ENCODE peak calls at places on chromosomes 11 and 22, in seven cellular contexts. X, O, R, W, S, G and T are unnamed samples.

GRCh38 chr11:102323542-102324261 is 6.4 kb downstream of the BIRC3 start:
- DNase-seq in G (peak; percentile 51), X (no peak), S (no peak), R (no peak), W (peak; percentile 57), O (no peak), T (no peak)

GRCh38 chr11:63909621-63910506 is 7.1 kb downstream of the RCOR2 start:
- DNase-seq in O (no peak), G (no peak), X (no peak), S (no peak), R (no peak), W (no peak), T (no peak)

GRCh38 chr11:78649361-78650215 is 74.9 kb upstream of the NARS2 start:
- DNase-seq in S (no peak), X (no peak), O (no peak), G (no peak), W (no peak), R (no peak), T (no peak)

GRCh38 chr11:68660066-68660810 is 24.1 kb upstream of the GAL start:
- DNase-seq in X (no peak), O (no peak), R (no peak), W (no peak), G (no peak), S (no peak), T (no peak)

GRCh38 chr11:3836903-3837302 is 3.9 kb downstream of the RHOG start:
- DNase-seq in R (peak; percentile 72), O (no peak), X (no peak), W (no peak), S (no peak), G (no peak), T (peak; percentile 52)

GRCh38 chr22:38035530-38035885 is 21.7 kb upstream of the PICK1 start:
- DNase-seq in G (no peak), O (no peak), S (no peak), W (no peak), X (no peak), R (no peak), T (no peak)

GRCh38 chr22:19527861-19528417 is 3.7 kb upstream of the CLDN5 start:
- DNase-seq in X (no peak), S (no peak), R (no peak), G (peak; percentile 33), O (no peak), W (peak; percentile 25), T (peak; percentile 51)

GRCh38 chr11:35992551-35992950 is 48.7 kb downstream of the LDLRAD3 start:
- DNase-seq in S (no peak), R (no peak), O (no peak), X (no peak), G (no peak), W (no peak), T (no peak)

GRCh38 chr11:129374993-129375721 is 491 bp upstream of the BARX2 start:
- DNase-seq in G (no peak), S (no peak), O (peak; percentile 43), X (peak; percentile 62), R (no peak), W (peak; percentile 45), T (no peak)

GRCh38 chr11:65541093-65542010 is 16.5 kb downstream of the SCYL1 start:
- DNase-seq in S (no peak), W (peak; percentile 84), R (no peak), X (no peak), G (no peak), O (no peak), T (no peak)
- TF ChIP-seq CTCF in S (no peak), W (no peak), R (no peak), X (no peak), G (no peak), O (peak; percentile 8), T (peak; percentile 2)

GRCh38 chr11:72228229-72228843 is 3.8 kb downstream of the INPPL1 start:
- DNase-seq in W (no peak), R (no peak), X (no peak), G (no peak), S (no peak), O (no peak), T (peak; percentile 67)

GRCh38 chr11:72228844-72229231 is 4.3 kb downstream of the INPPL1 start:
- DNase-seq in S (no peak), X (no peak), R (no peak), O (no peak), G (no peak), W (no peak), T (no peak)

GRCh38 chr11:72230764-72231365 is 6.3 kb downstream of the INPPL1 start:
- DNase-seq in R (no peak), S (no peak), W (no peak), X (no peak), G (no peak), O (no peak), T (no peak)

GRCh38 chr11:72229925-72230763 is 5.6 kb downstream of the INPPL1 start:
- DNase-seq in W (no peak), G (no peak), R (no peak), X (no peak), O (no peak), S (no peak), T (no peak)

DNA sequence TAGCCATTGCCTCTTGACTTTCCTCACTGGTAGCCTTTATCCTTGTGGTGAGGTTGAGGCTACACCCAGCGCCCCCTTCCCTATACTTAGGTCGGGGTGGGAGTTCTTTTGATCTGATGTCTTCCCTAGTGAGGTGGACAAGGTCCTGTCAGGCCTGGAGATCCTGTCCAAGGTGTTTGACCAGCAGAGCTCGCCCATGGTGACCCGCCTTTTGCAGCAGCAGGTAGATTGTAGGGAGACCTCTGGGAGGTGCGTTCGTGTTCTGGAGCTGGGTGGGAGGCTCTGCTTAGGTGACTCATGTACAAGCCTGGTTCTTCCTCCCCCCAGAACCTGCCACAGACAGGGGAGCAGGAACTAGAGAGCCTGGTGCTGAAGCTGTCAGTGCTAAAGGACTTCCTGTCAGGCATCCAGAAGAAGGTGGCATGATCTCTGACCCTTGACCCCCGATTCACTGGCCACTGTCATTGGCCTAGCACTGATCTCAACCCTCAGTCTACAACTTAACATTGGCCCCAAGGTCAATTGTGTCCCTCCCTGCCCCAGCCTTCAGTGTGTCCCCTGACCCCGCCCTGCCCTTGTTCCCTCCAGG is 4.9 kb downstream of the INPPL1 start:
- DNase-seq in X (no peak), O (no peak), G (no peak), S (no peak), R (no peak), W (no peak), T (no peak)
- H3K36me3 ChIP-seq in X (no peaks in the 10 kb centered on the region), O (peaks cover 49% of the 10 kb centered on the region), G (peaks cover 64% of the 10 kb centered on the region), S (peaks cover 55% of the 10 kb centered on the region), R (peaks cover 75% of the 10 kb centered on the region), W (peaks cover 66% of the 10 kb centered on the region), T (peaks cover 70% of the 10 kb centered on the region)

GRCh38 chr22:26393929-26394328 is 35.1 kb upstream of the ASPHD2 start:
- DNase-seq in S (no peak), G (no peak), X (no peak), W (no peak), R (no peak), O (no peak), T (no peak)
- TF ChIP-seq CTCF in S (peak; percentile 4), G (peak; percentile 43), X (no peak), W (no peak), R (no peak), O (no peak), T (no peak)

GRCh38 chr11:623349-623869 is 1.3 kb downstream of the CDHR5 start:
- DNase-seq in X (no peak), R (no peak), S (no peak), O (no peak), G (no peak), W (no peak), T (no peak)
- H3K36me3 ChIP-seq in X (no peaks in the 10 kb centered on the region), R (no peaks in the 10 kb centered on the region), S (no peaks in the 10 kb centered on the region), O (no peaks in the 10 kb centered on the region), G (no peaks in the 10 kb centered on the region), W (peaks cover 3% of the 10 kb centered on the region), T (no peaks in the 10 kb centered on the region)

DNA sequence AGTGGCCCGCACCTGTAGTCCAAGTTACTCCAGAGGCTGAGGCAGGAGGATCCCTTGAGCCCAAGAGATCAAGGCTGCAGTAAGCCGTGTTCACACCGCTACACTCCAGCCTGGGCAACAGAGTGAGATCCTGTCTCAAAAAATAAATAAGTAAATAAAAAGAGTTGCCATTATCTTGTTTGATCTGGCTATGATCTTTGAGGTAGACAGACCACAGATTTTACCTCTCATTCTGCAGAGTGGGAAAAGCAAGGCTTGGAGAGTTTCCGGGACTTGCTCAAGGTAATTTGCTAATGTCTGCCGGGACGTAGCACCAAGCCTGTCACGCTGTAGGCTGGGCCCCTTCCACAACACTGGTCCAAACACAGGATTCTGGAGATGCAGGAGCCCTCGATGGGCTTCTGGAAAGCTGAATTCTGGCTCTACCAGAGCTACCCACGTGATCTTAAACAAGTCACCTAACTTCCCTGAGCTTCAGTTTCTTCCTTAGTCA is 6.8 kb downstream of the GRAP2 start:
- DNase-seq in S (no peak), R (no peak), W (no peak), O (no peak), G (no peak), X (no peak), T (no peak)
- TF ChIP-seq CTCF in S (no peak), R (no peak), W (no peak), O (no peak), G (no peak), X (no peak), T (no peak)